ENCODE peak calls at places on chromosomes 1 and 21, in seven cellular contexts. A is mesendoderm, W is H1, Y is IMR-90, X is neuronal stem cell, C is mesenchymal stem cell, E is trophoblast cell. M is an unnamed sample.

GRCh38 chr1:27122652-27123051 is 32.3 kb downstream of the SLC9A1 start:
- DNase-seq in A (peak; percentile 88), W (no peak), Y (peak; percentile 73), X (no peak), C (peak; percentile 90), E (no peak), M (no peak)

GRCh38 chr1:246558041-246558440 is 8.0 kb downstream of the TFB2M start:
- DNase-seq in A (no peak), W (no peak), Y (no peak), X (no peak), C (no peak), E (no peak), M (no peak)

GRCh38 chr1:84996846-84997666 is at the start of gene MCOLN2:
- DNase-seq in A (peak; percentile 43), W (no peak), Y (peak; percentile 1), X (peak; percentile 61), C (peak; percentile 32), E (no peak), M (peak; percentile 65)

GRCh38 chr1:16984717-16985116 is 4.3 kb upstream of the MFAP2 start:
- DNase-seq in A (peak; percentile 65), W (no peak), Y (peak; percentile 85), X (no peak), C (peak; percentile 21), E (peak; percentile 98), M (no peak)

GRCh38 chr1:32150847-32151246 is 28.6 kb upstream of the TXLNA start:
- DNase-seq in A (no peak), W (no peak), Y (peak; percentile 15), X (no peak), C (no peak), E (no peak), M (no peak)

GRCh38 chr1:107365874-107366273 is 225.0 kb downstream of the NTNG1 start:
- DNase-seq in A (no peak), W (no peak), Y (no peak), X (no peak), C (no peak), E (no peak), M (no peak)

GRCh38 chr1:116694524-116694923 is 27.0 kb upstream of the IGSF3 start:
- DNase-seq in A (no peak), W (no peak), Y (no peak), X (no peak), C (no peak), E (no peak), M (no peak)

GRCh38 chr1:51627672-51628071 is 10.8 kb downstream of the OSBPL9 start:
- DNase-seq in A (peak; percentile 74), W (no peak), Y (peak; percentile 67), X (no peak), C (peak; percentile 68), E (no peak), M (no peak)

DNA sequence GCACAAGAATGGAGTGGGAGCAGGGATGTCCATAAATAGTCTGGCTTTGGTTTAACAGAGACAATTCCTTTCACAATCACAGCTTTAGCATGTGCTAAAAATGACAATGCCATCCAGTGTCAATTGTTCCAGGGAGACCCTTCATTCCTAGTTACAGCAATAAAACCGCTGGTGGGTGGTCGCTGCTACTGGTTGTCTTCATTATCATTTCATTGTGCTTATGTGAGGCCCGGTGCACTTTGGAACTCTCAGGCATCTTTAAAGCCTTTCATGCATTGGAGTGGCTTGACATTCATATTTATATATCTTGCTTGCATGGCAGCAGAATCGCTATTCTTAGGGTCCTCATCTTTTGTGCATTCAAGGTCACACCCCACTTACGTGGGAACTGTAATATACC is 110.0 kb downstream of the ZBTB18 start:
- DNase-seq in A (no peak), W (no peak), Y (no peak), X (no peak), C (no peak), E (no peak), M (no peak)
- H4K8ac ChIP-seq in A (no peak overlapping the region), W (no peak overlapping the region), Y (no peak overlapping the region), X (no peak overlapping the region), C (no peak overlapping the region), E (no peak overlapping the region), M (no peak overlapping the region)

GRCh38 chr21:15759469-15759868 is 29.7 kb downstream of the USP25 start:
- DNase-seq in A (peak; percentile 83), W (no peak), Y (no peak), X (no peak), C (no peak), E (no peak), M (no peak)
- H4K8ac ChIP-seq in A (no peak overlapping the region), W (no peak overlapping the region), Y (no peak overlapping the region), X (no peak overlapping the region), C (no peak overlapping the region), E (no peak overlapping the region), M (no peak overlapping the region)

GRCh38 chr1:40803902-40804301 is 20.3 kb downstream of the KCNQ4 start:
- DNase-seq in A (no peak), W (no peak), Y (no peak), X (no peak), C (no peak), E (no peak), M (no peak)

GRCh38 chr1:40808909-40809308 is 25.3 kb downstream of the KCNQ4 start:
- DNase-seq in A (no peak), W (no peak), Y (no peak), X (no peak), C (no peak), E (no peak), M (no peak)

GRCh38 chr1:40808444-40808843 is 24.9 kb downstream of the KCNQ4 start:
- DNase-seq in A (no peak), W (no peak), Y (no peak), X (no peak), C (no peak), E (no peak), M (no peak)

GRCh38 chr1:40806724-40807675 is 23.4 kb downstream of the KCNQ4 start:
- DNase-seq in A (no peak), W (no peak), Y (no peak), X (no peak), C (no peak), E (peak; percentile 88), M (peak; percentile 59)

DNA sequence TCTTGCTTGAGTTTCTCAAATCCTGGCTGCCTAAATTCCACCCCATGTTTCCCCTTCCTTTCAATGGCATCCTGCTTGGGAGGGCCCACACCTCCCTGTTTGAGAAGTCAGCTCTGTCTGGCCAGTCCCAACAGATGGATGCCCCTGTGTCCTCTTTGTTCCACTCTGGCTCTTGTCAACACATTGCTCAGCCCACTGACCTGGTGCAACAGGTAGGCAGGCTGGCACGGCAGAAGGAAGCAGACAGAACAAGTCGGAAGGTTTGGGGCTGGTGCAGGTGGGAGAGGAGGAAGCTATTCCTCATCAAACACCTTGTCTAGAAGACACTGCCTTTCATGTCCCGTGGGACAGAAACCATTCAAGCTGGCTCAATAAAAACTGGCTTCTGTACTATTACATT is 22.7 kb downstream of the KCNQ4 start:
- DNase-seq in A (no peak), W (no peak), Y (no peak), X (no peak), C (no peak), E (no peak), M (no peak)
- H4K8ac ChIP-seq in A (no peak overlapping the region), W (no peak overlapping the region), Y (no peak overlapping the region), X (no peak overlapping the region), C (no peak overlapping the region), E (no peak overlapping the region), M (no peak overlapping the region)

GRCh38 chr1:165635329-165635728 is 4.3 kb downstream of the MGST3 start:
- DNase-seq in A (no peak), W (no peak), Y (peak; percentile 8), X (no peak), C (no peak), E (no peak), M (no peak)
- H4K8ac ChIP-seq in A (no peak overlapping the region), W (no peak overlapping the region), Y (no peak overlapping the region), X (no peak overlapping the region), C (no peak overlapping the region), E (no peak overlapping the region), M (no peak overlapping the region)

GRCh38 chr1:156870734-156871133 is 10.1 kb downstream of the NTRK1 start:
- DNase-seq in A (no peak), W (no peak), Y (peak; percentile 93), X (no peak), C (peak; percentile 60), E (no peak), M (no peak)
- H4K8ac ChIP-seq in A (no peak overlapping the region), W (no peak overlapping the region), Y (no peak overlapping the region), X (no peak overlapping the region), C (no peak overlapping the region), E (no peak overlapping the region), M (no peak overlapping the region)

M was measured in H9.